ENCODE peak calls at places on chromosomes 2 and 18, in four cellular contexts. S, O, U and D are unnamed samples.

GRCh38 chr2:37599688-37600525 is 71.5 kb downstream of the CDC42EP3 start:
- DNase-seq in S (no peak), U (no peak), O (no peak), D (no peak)

GRCh38 chr18:60893331-60894114 is 439.7 kb upstream of the CDH20 start:
- DNase-seq in U (no peak), O (no peak), S (no peak), D (no peak)

GRCh38 chr2:31770718-31771117 is 190.0 kb upstream of the SRD5A2 start:
- DNase-seq in S (no peak), O (no peak), U (no peak), D (no peak)

GRCh38 chr2:241570961-241571581 is 12.5 kb downstream of the BOK start:
- DNase-seq in U (no peak), S (no peak), O (no peak), D (no peak)

GRCh38 chr2:197710424-197711042 is 5.4 kb downstream of the MARS2 start:
- DNase-seq in S (no peak), U (no peak), O (no peak), D (peak; percentile 55)

GRCh38 chr18:56711706-56712445 is 60.7 kb downstream of the WDR7 start:
- DNase-seq in O (peak; percentile 4), U (no peak), S (no peak), D (no peak)

GRCh38 chr2:202090530-202090929 is 17.5 kb downstream of the KIAA2012 start:
- DNase-seq in S (no peak), U (no peak), O (no peak), D (no peak)

GRCh38 chr2:140178224-140178623 is 1398.0 kb upstream of the NXPH2 start:
- DNase-seq in S (peak; percentile 23), U (no peak), O (no peak), D (no peak)

GRCh38 chr18:21074336-21075323 is 37.0 kb downstream of the ROCK1 start:
- DNase-seq in U (no peak), S (no peak), O (no peak), D (peak; percentile 53)

GRCh38 chr2:158498749-158499136 is 42.0 kb downstream of the PKP4 start:
- DNase-seq in O (no peak), U (no peak), S (no peak), D (no peak)

GRCh38 chr2:127000937-127001336 is 102.2 kb downstream of the TEX51 start:
- DNase-seq in S (no peak), U (no peak), O (no peak), D (no peak)

GRCh38 chr2:61854435-61855177 is 746 bp upstream of the FAM161A start:
- DNase-seq in S (peak; percentile 94), U (peak; percentile 64), O (peak; percentile 98), D (peak; percentile 100)

GRCh38 chr2:111667542-111668273 is 216.3 kb downstream of the ANAPC1 start:
- DNase-seq in O (peak; percentile 72), S (peak; percentile 79), U (no peak), D (no peak)

GRCh38 chr2:227228061-227228667 is 63.7 kb downstream of the COL4A3 start:
- DNase-seq in U (no peak), O (no peak), S (no peak), D (no peak)

GRCh38 chr18:56747032-56747658 is 96.0 kb downstream of the WDR7 start:
- DNase-seq in U (no peak), S (no peak), O (no peak), D (peak; percentile 59)

GRCh38 chr2:216857131-216857550 is 2.7 kb downstream of the TNP1 start:
- DNase-seq in S (peak; percentile 4), U (no peak), O (peak; percentile 62), D (no peak)

GRCh38 chr2:183665403-183665802 is 541.2 kb downstream of the NUP35 start:
- DNase-seq in U (no peak), O (no peak), S (no peak), D (no peak)

GRCh38 chr2:176140130-176140519 is 10.6 kb downstream of the HOXD8 start:
- DNase-seq in U (no peak), O (no peak), S (no peak), D (no peak)

GRCh38 chr2:168711091-168711490 is 91.3 kb upstream of the NOSTRIN start:
- DNase-seq in O (no peak), U (no peak), S (no peak), D (no peak)

GRCh38 chr2:26178746-26179436 is 6.0 kb downstream of the GAREM2 start:
- DNase-seq in U (no peak), O (peak; percentile 60), S (no peak), D (peak; percentile 80)

GRCh38 chr2:188833331-188833730 is 140.8 kb upstream of the COL3A1 start:
- DNase-seq in O (no peak), S (no peak), U (no peak), D (no peak)

GRCh38 chr2:225165052-225165451 is 122.8 kb upstream of the DOCK10 start:
- DNase-seq in U (no peak), O (peak; percentile 66), S (peak; percentile 76), D (no peak)

GRCh38 chr2:208546107-208546506 is 139.5 kb downstream of the PTH2R start:
- DNase-seq in S (no peak), O (no peak), U (no peak), D (no peak)

GRCh38 chr2:28601612-28602011 is 105.8 kb downstream of the PLB1 start:
- DNase-seq in U (no peak), O (no peak), S (no peak), D (no peak)

GRCh38 chr2:128838244-128838643 is 519.6 kb upstream of the HS6ST1 start:
- DNase-seq in S (no peak), U (no peak), O (no peak), D (no peak)

GRCh38 chr18:32735781-32736180 is 37.0 kb downstream of the KLHL14 start:
- DNase-seq in O (no peak), S (peak; percentile 13), U (no peak), D (no peak)

GRCh38 chr18:79770501-79770815 is 27.3 kb upstream of the KCNG2 start:
- DNase-seq in S (no peak), O (no peak), U (no peak), D (no peak)

GRCh38 chr2:238345286-238345968 is 25.1 kb downstream of the TRAF3IP1 start:
- DNase-seq in S (no peak), O (no peak), U (no peak), D (no peak)

GRCh38 chr2:25951071-25951547 is 31.2 kb downstream of the KIF3C start:
- DNase-seq in O (peak; percentile 87), U (peak; percentile 39), S (peak; percentile 78), D (peak; percentile 88)

GRCh38 chr2:240872317-240873097 is 3.9 kb downstream of the AGXT start:
- DNase-seq in U (no peak), S (no peak), O (no peak), D (no peak)

GRCh38 chr18:22504251-22504650 is 86.5 kb upstream of the CTAGE1 start:
- DNase-seq in U (no peak), S (no peak), O (no peak), D (no peak)

GRCh38 chr18:944440-944839 is 39.8 kb downstream of the ADCYAP1 start:
- DNase-seq in U (no peak), O (peak; percentile 7), S (no peak), D (no peak)

GRCh38 chr18:12630136-12630535 is 27.8 kb downstream of the SPIRE1 start:
- DNase-seq in S (peak; percentile 71), O (no peak), U (no peak), D (no peak)

GRCh38 chr2:150608341-150608740 is 120.9 kb upstream of the RND3 start:
- DNase-seq in S (peak; percentile 47), O (no peak), U (no peak), D (no peak)